ENCODE peak calls at places on chromosomes 4 and X, in four cellular contexts. H is HepG2, Q is H1, B is K562. F is an unnamed sample.

GRCh38 chr4:74878323-74878722 is 54.6 kb upstream of the PARM1 start:
- DNase-seq in H (no peak), Q (no peak), B (no peak), F (no peak)

GRCh38 chr4:36067116-36067515 is 177.2 kb downstream of the ARAP2 start:
- DNase-seq in H (no peak), Q (no peak), B (no peak), F (no peak)

GRCh38 chr4:6693274-6694176 is at the start of gene S100P:
- DNase-seq in H (peak; percentile 86), Q (no peak), B (no peak), F (no peak)

GRCh38 chr4:153433753-153434105 is 32.4 kb upstream of the TMEM131L start:
- DNase-seq in H (no peak), Q (no peak), B (no peak), F (no peak)

GRCh38 chr4:143294310-143294709 is 42.4 kb upstream of the GAB1 start:
- DNase-seq in H (no peak), Q (no peak), B (no peak), F (no peak)

GRCh38 chr4:184287697-184288255 is 70.1 kb upstream of the ENPP6 start:
- DNase-seq in H (peak; percentile 64), Q (no peak), B (no peak), F (no peak)

GRCh38 chr4:89067407-89067806 is 10.4 kb upstream of the FAM13A start:
- DNase-seq in H (no peak), Q (no peak), B (no peak), F (no peak)

GRCh38 chrX:72269671-72270251 is 7.3 kb downstream of the RPS4X start:
- DNase-seq in H (no peak), Q (no peak), B (peak; percentile 34), F (no peak)

GRCh38 chr4:78928835-78929234 is 10.4 kb downstream of the PAQR3 start:
- DNase-seq in H (no peak), Q (no peak), B (no peak), F (no peak)

GRCh38 chrX:7108995-7109634 is 38.4 kb upstream of the STS start:
- DNase-seq in H (no peak), Q (no peak), B (no peak), F (no peak)

GRCh38 chr4:40842318-40842717 is 92.6 kb downstream of the NSUN7 start:
- DNase-seq in H (no peak), Q (no peak), B (no peak), F (no peak)

GRCh38 chr4:154549894-154550790 is at the start of gene PLRG1:
- DNase-seq in H (peak; percentile 90), Q (peak; percentile 82), B (peak; percentile 98), F (peak; percentile 55)
- TF ChIP-seq POLR2AphosphoS5 in H (peak; percentile 88), Q (peak; percentile 83), B (peak; percentile 82), F (peak; percentile 69)

GRCh38 chr4:3530663-3531254 is 1.5 kb downstream of the LRPAP1 start:
- DNase-seq in H (no peak), Q (no peak), B (no peak), F (no peak)

GRCh38 chr4:3527914-3528876 is 4.0 kb downstream of the LRPAP1 start:
- DNase-seq in H (no peak), Q (no peak), B (no peak), F (no peak)

GRCh38 chr4:3531306-3531886 is 826 bp downstream of the LRPAP1 start:
- DNase-seq in H (no peak), Q (no peak), B (no peak), F (no peak)

GRCh38 chr4:3530051-3530450 is 2.2 kb downstream of the LRPAP1 start:
- DNase-seq in H (no peak), Q (no peak), B (no peak), F (no peak)

DNA sequence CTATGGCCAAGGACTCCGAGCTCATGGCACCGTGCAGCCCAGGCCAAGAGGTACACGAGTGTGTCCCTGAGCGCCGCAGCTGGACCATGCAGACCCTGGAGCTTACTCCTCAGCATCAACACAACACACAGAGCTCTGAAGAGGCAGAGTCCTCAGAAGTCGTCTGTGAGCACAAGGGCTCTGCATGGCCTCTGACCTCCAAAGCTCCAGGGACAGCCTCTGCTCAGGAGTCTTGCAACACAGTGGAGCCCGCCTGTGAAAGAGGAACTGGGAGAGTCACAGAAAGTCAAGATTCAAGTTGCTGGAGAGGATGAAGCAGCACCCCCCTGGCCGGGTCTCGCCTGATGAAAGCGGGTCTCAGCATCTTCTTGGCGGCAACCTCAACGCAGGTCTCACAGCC is 2.9 kb downstream of the LRPAP1 start:
- DNase-seq in H (no peak), Q (no peak), B (no peak), F (no peak)
- TF ChIP-seq TAF1 in H (no peak), Q (no peak), B (no peak), F (no peak)

GRCh38 chr4:169271692-169272007 is 894 bp upstream of the SH3RF1 start:
- DNase-seq in H (no peak), Q (no peak), B (no peak), F (no peak)

GRCh38 chr4:169272265-169272886 is 1.6 kb upstream of the SH3RF1 start:
- DNase-seq in H (no peak), Q (no peak), B (no peak), F (no peak)

GRCh38 chr4:169268951-169269781 is 1.6 kb downstream of the SH3RF1 start:
- DNase-seq in H (peak; percentile 75), Q (no peak), B (no peak), F (no peak)

GRCh38 chr4:169270810-169271691 is at the start of gene SH3RF1:
- DNase-seq in H (peak; percentile 38), Q (no peak), B (peak; percentile 46), F (peak; percentile 60)

GRCh38 chr4:169270156-169270809 is 473 bp downstream of the SH3RF1 start:
- DNase-seq in H (no peak), Q (no peak), B (peak; percentile 20), F (peak; percentile 60)
- TF ChIP-seq POLR2A in H (peak; percentile 47), Q (no peak), B (no peak), F (peak; percentile 1)

DNA sequence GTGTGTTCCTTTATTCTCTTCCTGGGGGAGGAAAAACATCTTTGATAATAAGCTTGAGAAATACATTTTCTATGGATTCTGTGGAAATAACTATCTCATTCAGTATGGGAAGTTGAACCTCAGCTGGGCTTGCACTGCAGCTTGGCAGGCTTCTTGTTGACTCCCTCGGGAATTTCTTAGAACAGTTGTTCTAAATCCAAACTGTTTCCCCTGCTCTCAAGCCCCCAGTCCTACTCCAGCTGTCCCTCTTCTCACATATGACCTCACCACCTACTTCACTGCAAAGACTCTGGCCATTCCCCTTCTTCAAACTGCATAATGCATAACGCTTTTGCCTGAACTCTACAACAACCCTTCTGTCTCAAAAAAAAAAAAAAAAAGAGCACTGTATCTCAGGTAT is 105.5 kb upstream of the WDR44 start:
- DNase-seq in H (no peak), Q (no peak), B (no peak), F (no peak)
- TF ChIP-seq POLR2AphosphoS5 in H (no peak), Q (no peak), B (no peak), F (no peak)

GRCh38 chr4:147862043-147862692 is 130.3 kb downstream of the ARHGAP10 start:
- DNase-seq in H (no peak), Q (no peak), B (no peak), F (no peak)
- TF ChIP-seq TAF1 in H (no peak), Q (no peak), B (no peak), F (no peak)

GRCh38 chr4:54227261-54228063 is 1.6 kb upstream of the PDGFRA start:
- DNase-seq in H (no peak), Q (no peak), B (no peak), F (no peak)

GRCh38 chr4:54229631-54230478 is 762 bp downstream of the PDGFRA start:
- DNase-seq in H (no peak), Q (no peak), B (no peak), F (no peak)

GRCh38 chr4:54226399-54227260 is 2.5 kb upstream of the PDGFRA start:
- DNase-seq in H (no peak), Q (no peak), B (no peak), F (no peak)

GRCh38 chr4:54228563-54229501 is at the start of gene PDGFRA:
- DNase-seq in H (no peak), Q (no peak), B (no peak), F (no peak)

DNA sequence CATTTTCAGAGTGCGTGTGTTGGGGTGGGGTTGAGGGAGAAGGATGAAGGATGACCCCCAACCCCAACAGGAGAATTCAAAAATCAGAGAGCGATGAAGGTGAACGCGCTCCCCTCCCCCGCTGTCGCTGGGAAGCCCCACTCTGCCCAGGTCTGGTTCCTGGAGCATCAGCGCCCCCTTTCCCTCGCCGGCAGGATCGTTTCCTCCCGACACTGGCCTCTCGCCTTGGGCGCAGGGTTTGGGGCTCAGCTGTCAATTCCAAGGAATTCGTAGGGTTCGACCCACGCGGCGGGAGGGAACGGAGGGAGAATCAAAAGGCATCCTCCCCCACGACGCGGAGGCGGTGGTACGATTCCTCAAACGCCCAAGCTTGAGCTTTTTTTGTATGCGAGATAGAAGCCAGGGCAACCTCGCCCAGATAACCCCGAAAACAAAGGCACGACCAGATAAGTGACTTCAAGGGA is 997 bp upstream of the PDGFRA start:
- DNase-seq in H (peak; percentile 5), Q (no peak), B (peak; percentile 32), F (no peak)
- TF ChIP-seq POLR2A in H (no peak), Q (no peak), B (no peak), F (no peak)

GRCh38 chr4:39255916-39256315 is 73.6 kb downstream of the WDR19 start:
- DNase-seq in H (no peak), Q (no peak), B (no peak), F (no peak)

GRCh38 chr4:39259571-39260330 is 77.4 kb downstream of the WDR19 start:
- DNase-seq in H (no peak), Q (no peak), B (no peak), F (no peak)

GRCh38 chr4:39256436-39256835 is 74.1 kb downstream of the WDR19 start:
- DNase-seq in H (no peak), Q (no peak), B (no peak), F (no peak)

DNA sequence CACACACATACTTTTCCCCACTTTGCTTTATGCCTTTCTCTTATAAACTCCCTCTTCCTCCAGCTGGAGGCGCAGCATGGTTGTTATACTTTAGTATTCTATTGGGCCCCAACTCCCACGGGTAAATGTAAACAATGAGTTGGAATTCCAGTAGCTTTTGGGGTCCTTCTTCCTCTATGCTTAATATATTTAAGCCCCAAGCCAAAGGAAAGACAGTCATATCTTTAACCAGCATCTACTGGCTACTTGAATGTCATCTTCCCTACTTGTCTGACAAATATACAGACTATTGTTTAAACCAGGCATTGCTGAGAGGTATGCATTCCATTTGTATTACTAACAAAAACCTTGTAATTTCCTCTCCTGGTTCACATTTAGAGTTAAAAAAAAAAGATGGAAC is 72.9 kb downstream of the WDR19 start:
- DNase-seq in H (peak; percentile 7), Q (no peak), B (peak; percentile 21), F (no peak)
- TF ChIP-seq POLR2AphosphoS5 in H (no peak), Q (no peak), B (no peak), F (no peak)

DNA sequence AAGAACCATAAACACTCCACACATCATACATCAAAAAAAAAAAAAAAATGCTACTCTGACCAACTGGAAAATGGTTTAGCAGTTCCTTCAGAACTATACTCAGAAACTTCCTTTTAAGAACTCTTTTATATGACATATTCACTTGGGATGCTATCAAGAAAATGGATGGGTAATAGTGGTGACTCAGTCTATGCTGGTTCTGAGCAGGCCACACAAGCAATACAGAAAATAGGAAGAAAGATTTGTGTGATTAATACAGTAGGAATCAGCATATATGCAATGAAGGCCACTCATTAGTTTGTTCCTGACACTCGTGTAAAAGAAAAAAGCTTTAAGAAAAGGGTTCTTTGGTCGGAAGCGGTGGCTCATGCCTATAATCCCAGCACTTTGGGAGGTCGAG is 123.5 kb upstream of the FAT4 start:
- DNase-seq in H (no peak), Q (no peak), B (no peak), F (no peak)
- TF ChIP-seq TAF1 in H (no peak), Q (no peak), B (no peak), F (no peak)